ENCODE peak calls at places on chromosomes 7 and 10, in eight cellular contexts. D is GM23338, W is K562, G is GM12878, A is HepG2, E is SK-N-SH, O is HCT116, S is HL-60. Q is an unnamed sample. For H3K27me3, the result is how much of the 10 kb centered on the place peaks cover.

GRCh38 chr7:157238087-157238486 is 98.7 kb upstream of the DNAJB6 start:
- DNase-seq in D (peak), O (no peak), W (peak), A (no peak), G (no peak), S (no peak), E (peak), Q (no peak)

GRCh38 chr10:99573806-99574205 is 41.1 kb downstream of the NKX2-3 start:
- DNase-seq in A (no peak), D (no peak), G (no peak), W (no peak), O (no peak), S (no peak), E (no peak), Q (no peak)

GRCh38 chr10:97427571-97428179 is 1.7 kb downstream of the PGAM1 start:
- DNase-seq in A (peak), G (no peak), D (peak), S (peak), O (no peak), E (peak), W (no peak), Q (no peak)

GRCh38 chr10:58892039-58892665 is 284.3 kb upstream of the PHYHIPL start:
- DNase-seq in D (peak), O (no peak), E (no peak), W (no peak), A (no peak), S (no peak), G (no peak), Q (no peak)

GRCh38 chr10:10777279-10777678 is 240.4 kb upstream of the CELF2 start:
- DNase-seq in D (no peak), S (no peak), E (no peak), W (no peak), A (no peak), G (no peak), O (no peak), Q (no peak)

GRCh38 chr7:112204776-112205347 is 1.3 kb downstream of the DOCK4 start:
- DNase-seq in D (no peak), A (no peak), E (no peak), S (no peak), G (no peak), W (no peak), O (no peak), Q (no peak)

GRCh38 chr7:38678342-38679054 is 47.3 kb upstream of the AMPH start:
- DNase-seq in A (no peak), E (no peak), O (no peak), G (no peak), S (no peak), D (no peak), W (no peak), Q (no peak)

GRCh38 chr10:123750901-123751300 is 84.7 kb downstream of the GPR26 start:
- DNase-seq in E (no peak), D (no peak), O (no peak), W (no peak), A (no peak), G (no peak), S (no peak), Q (no peak)

GRCh38 chr7:70325509-70326101 is 727.3 kb downstream of the AUTS2 start:
- DNase-seq in S (no peak), E (peak), A (no peak), O (no peak), G (no peak), D (no peak), W (peak), Q (no peak)

GRCh38 chr10:67837519-67838314 is at the start of gene DNAJC12:
- DNase-seq in S (peak), D (peak), E (peak), G (no peak), W (peak), A (peak), O (peak), Q (no peak)
- H3K4me3 ChIP-seq in S (peak), D (peak), E (peak), G (no peak), W (peak), A (peak), O (peak), Q (peak)

GRCh38 chr7:44574286-44574872 is 671 bp upstream of the DDX56 start:
- DNase-seq in W (no peak), O (no peak), G (no peak), E (no peak), A (no peak), D (no peak), S (no peak), Q (no peak)

GRCh38 chr7:44576228-44576627 is 2.5 kb upstream of the DDX56 start:
- DNase-seq in O (no peak), E (no peak), S (no peak), D (no peak), G (no peak), A (no peak), W (no peak), Q (no peak)

GRCh38 chr7:44572771-44573170 is 937 bp downstream of the DDX56 start:
- DNase-seq in S (no peak), D (no peak), W (peak), O (no peak), E (no peak), G (no peak), A (no peak), Q (no peak)

GRCh38 chr7:44575054-44575453 is 1.3 kb upstream of the DDX56 start:
- DNase-seq in S (no peak), O (no peak), A (no peak), G (no peak), D (no peak), E (no peak), W (no peak), Q (no peak)

DNA sequence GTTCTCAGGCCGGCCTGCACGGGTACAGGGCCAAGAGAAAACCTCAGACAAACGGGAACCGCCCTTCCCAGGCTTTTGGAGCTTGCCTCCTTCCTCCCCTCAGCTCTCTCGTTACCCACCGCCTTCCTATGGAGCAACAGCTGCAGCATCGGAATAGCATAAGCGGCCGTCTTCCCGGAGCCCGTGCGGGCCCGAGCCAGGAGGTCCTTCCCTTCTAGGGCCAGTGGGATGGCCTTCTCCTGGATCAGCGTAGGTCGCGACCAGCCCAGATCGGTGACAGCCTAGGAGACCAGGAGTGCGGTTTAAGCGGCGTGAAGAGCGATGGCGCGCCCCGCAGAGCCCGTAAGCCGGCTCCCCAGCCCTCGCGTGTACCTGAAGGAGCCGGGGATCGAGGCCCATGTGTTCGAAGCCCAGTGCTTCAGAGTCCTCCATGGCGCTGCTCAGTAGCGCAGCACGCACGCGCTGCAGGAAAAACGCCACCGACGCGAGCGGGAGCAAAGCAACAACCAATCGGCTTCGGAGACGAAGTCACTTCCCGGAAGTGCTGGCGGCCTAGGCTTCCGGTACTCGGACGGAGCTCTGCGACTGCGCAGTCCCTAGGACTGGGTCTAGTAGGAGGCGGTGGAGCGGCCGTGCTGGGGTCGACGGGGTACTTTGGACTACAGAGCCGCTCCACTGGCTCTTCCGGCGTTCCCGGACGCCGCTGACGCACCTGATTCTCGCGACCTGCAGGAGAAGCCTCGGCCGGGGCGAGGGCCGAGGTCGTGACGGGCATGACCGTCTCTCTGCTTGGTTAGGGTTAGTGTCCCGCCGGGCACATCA is at the start of gene DDX56:
- DNase-seq in D (peak), W (peak), O (peak), A (peak), E (peak), S (peak), G (peak), Q (peak)
- TF ChIP-seq REST in D (no peak), W (peak), O (no peak), A (no peak), E (peak), S (no peak), G (no peak), Q (no peak)

DNA sequence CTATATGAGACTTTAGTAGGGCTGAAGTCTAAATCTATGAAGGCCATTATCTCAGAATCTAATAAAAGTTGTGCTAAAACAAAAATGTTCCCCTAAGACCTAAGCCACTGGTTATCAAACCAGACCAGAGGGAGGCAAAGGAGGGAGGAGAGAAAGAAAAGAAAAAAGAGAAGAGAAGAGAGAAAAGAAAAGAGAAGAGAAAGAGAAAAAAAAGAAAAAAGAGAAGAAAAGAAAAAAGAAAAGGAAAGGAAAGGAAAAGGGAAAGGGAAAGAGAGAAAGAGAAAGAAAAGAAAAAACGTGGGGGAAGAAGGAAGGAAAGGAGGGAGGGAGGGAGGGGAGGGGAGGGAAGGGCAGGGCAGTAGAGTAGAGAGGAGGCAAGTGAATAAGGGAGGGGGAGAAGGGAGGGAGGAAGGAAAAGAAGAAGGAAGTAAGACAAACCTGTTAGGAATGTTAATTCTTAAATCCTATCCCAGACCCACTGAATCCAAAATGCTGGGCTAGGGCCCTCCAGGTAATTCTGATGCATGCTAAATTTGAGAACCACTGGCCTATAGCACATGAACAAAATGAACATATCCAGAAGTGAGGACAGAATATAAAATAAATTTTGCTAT is 98.9 kb downstream of the TPK1 start:
- DNase-seq in S (no peak), A (no peak), E (no peak), D (peak), W (no peak), G (no peak), O (no peak), Q (no peak)
- H3K27me3 ChIP-seq in S (under half), A (under half), E (under half), D (under half), W (under half), G (under half), O (under half), Q (under half)

DNA sequence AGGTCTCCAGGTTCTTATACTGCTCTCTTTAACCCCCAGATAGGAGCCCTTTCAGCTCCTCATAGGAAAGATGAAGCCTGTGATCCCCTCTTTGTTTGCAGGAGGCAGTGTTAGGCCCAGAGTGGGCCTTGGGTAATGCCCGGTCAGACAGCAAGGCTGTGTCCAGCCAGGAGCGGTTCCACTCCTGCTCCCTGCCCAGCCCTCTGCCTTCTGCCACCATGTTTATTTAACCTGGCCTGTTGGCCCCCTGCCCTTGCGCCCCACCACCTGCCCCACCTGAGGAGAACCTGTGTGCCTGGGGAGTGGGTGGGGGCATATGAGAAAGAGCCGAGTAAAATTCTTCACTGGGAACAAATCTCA is 24.3 kb downstream of the CDH23 start:
- DNase-seq in O (no peak), A (no peak), E (no peak), D (no peak), G (no peak), W (no peak), S (no peak), Q (no peak)
- H3K4me3 ChIP-seq in O (no peak), A (no peak), E (no peak), D (no peak), G (no peak), W (no peak), S (no peak), Q (no peak)

GRCh38 chr10:5975641-5976473 is 1.5 kb downstream of the IL15RA start:
- DNase-seq in A (no peak), O (no peak), D (no peak), S (no peak), G (peak), E (no peak), W (no peak), Q (no peak)
- TF ChIP-seq REST in A (no peak), O (no peak), D (no peak), S (no peak), G (no peak), E (no peak), W (no peak), Q (no peak)

DNA sequence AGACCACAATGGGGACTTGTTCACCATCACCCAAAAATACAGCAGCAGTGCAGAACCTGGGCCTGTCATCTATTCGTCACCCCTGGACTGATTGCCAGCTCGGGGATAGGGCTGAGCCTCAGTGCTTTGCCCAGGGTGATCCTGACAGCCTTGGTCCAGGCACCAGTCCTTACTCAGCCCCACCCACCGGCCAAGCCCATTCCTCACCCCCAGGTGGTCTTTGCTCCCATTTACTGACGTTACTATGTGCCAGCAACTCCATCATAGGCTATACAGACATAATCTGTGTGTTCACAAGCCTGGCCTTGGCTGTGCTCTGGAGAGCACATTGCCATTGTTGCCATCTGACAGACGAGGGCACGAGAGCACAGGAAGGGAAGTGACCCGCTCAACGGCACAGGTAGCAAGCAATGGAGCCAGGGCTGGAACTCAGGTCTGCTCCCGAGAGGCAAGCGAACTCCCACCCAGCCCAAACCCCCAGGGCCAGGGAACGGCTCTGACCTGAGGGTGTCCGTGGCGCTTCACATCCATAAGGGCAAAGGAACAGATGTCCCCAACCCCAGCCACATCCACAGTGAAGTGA is 6.8 kb downstream of the ATG9B start:
- DNase-seq in W (no peak), G (no peak), S (no peak), O (no peak), A (no peak), E (no peak), D (no peak), Q (no peak)
- H3K27me3 ChIP-seq in W (under half), G (under half), S (under half), O (under half), A (under half), E (under half), D (half or more), Q (under half)

GRCh38 chr10:14698487-14699170 is 76.1 kb downstream of the FAM107B start:
- DNase-seq in D (no peak), W (no peak), G (no peak), A (no peak), S (no peak), E (no peak), O (no peak), Q (no peak)

GRCh38 chr10:14696763-14697321 is 77.9 kb downstream of the FAM107B start:
- DNase-seq in A (no peak), G (no peak), D (no peak), E (no peak), S (no peak), W (no peak), O (no peak), Q (no peak)

GRCh38 chr10:14700551-14700950 is 74.1 kb downstream of the FAM107B start:
- DNase-seq in O (no peak), W (no peak), E (no peak), A (no peak), D (no peak), S (no peak), G (no peak), Q (no peak)

GRCh38 chr10:14701466-14701865 is 73.2 kb downstream of the FAM107B start:
- DNase-seq in G (no peak), S (no peak), A (no peak), O (no peak), E (no peak), D (no peak), W (no peak), Q (no peak)

DNA sequence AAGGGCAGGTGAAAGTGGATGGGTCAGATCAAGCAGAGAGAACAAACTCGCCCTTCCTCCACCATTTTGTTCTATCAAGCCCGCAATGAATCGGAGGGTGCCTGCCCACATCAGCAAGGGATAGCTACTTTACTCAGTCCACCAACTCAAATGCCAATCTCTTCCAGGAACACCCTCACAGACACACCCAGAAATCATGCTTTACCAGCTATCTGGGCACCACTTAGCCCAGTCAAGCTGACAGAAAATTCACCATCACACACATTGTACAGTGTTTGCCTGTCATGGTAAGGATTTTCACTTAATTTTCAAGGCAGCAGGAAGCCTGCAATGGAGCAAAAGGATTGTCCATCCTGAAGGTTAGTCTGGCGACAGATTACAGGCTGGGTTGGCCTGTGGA is 75.2 kb downstream of the FAM107B start:
- DNase-seq in D (no peak), W (no peak), A (no peak), E (no peak), S (no peak), O (no peak), G (no peak), Q (no peak)
- H3K4me3 ChIP-seq in D (no peak), W (no peak), A (no peak), E (no peak), S (no peak), O (no peak), G (no peak), Q (no peak)

DNA sequence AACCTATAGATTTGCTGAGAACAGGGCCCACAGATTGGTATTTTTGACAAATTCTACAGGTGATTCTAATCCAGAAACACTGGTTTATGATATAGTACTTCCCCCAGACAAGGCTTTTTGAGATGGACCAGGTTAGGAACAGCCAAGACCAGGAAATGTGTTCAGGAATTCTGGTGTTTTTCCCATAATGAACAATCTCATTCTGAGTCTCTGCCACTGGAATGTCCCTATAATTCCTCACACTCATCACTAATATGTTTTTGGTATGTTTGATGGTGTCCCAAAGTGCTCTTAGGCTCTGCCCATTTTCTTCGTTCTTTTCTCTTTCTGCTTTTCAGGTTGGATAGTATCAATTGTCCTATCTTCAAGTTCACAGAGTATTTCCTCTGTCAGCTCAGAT is 107.2 kb upstream of the IGFBP3 start:
- DNase-seq in S (no peak), O (no peak), G (no peak), E (no peak), A (no peak), D (no peak), W (no peak), Q (no peak)
- TF ChIP-seq REST in S (no peak), O (no peak), G (no peak), E (no peak), A (no peak), D (no peak), W (no peak), Q (no peak)

GRCh38 chr10:43082087-43082486 is 5.2 kb downstream of the RET start:
- DNase-seq in O (no peak), G (no peak), A (no peak), W (no peak), S (no peak), E (no peak), D (no peak), Q (no peak)
- H3K27me3 ChIP-seq in O (under half), G (under half), A (half or more), W (under half), S (under half), E (under half), D (under half), Q (under half)

DNA sequence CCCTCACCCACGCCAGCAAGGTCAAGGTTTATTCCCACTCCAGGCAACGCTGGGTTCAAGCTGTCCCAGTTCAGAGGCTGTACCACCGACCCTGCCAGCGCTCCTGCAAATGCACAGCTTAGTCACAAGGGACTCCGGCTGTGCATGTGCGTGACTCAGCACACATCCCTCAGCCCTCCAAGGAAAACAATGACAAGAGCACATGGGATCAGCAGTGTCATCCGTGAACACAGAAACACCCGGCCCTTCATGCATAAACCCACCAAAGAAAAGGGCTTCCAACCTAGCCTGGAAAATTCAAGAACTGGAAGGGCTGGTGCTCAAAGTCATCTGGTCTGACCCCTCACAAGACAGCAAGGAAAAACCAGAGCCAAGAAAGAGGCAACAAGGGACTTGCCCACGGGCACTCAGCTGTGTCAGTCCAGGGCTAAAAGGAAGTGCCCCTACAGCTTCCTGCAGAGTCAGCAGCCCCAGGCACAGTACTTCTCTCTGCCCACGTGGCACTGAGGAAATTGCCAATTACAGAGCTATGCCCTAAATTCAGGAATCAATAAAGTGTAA is 106.1 kb downstream of the KCNMA1 start:
- DNase-seq in W (peak), E (no peak), A (no peak), G (no peak), O (peak), D (no peak), S (no peak), Q (peak)
- H3K4me3 ChIP-seq in W (no peak), E (no peak), A (no peak), G (no peak), O (peak), D (no peak), S (no peak), Q (peak)

Q was measured in Panc1.